ENCODE peak calls at places on chromosomes 11 and 22, in ten cellular contexts. B, Q, W, G, Z, A, H, U, X and O are unnamed samples.
A peak's percentile ranks its signal among the peaks of the same experiment; 100 is the strongest.

GRCh38 chr11:65432133-65432650 is 9.6 kb downstream of the NEAT1 start:
- DNase-seq in H (no peak), Q (no peak), B (no peak), U (no peak), W (no peak), X (no peak), Z (no peak), G (no peak), A (no peak), O (no peak)

GRCh38 chr11:114291381-114291780 is 4.8 kb upstream of the NNMT start:
- DNase-seq in B (no peak), X (no peak), H (no peak), W (peak; percentile 75), Z (no peak), A (no peak), Q (no peak), U (peak; percentile 20), G (peak; percentile 54), O (no peak)

GRCh38 chr11:103659743-103660142 is 376.7 kb upstream of the DDI1 start:
- DNase-seq in H (no peak), G (peak; percentile 17), U (no peak), B (no peak), Q (no peak), W (no peak), Z (no peak), X (no peak), A (no peak), O (no peak)

GRCh38 chr11:122733301-122733686 is 77.8 kb downstream of the UBASH3B start:
- DNase-seq in Q (no peak), W (no peak), A (peak; percentile 33), H (no peak), X (no peak), B (no peak), U (no peak), G (peak; percentile 57), Z (no peak), O (no peak)

GRCh38 chr11:1644601-1645356 is 15.2 kb downstream of the KRTAP5-5 start:
- DNase-seq in H (no peak), G (no peak), A (no peak), Z (no peak), X (no peak), Q (no peak), B (no peak), U (no peak), W (no peak), O (no peak)

GRCh38 chr22:47006433-47006832 is 244.0 kb downstream of the TBC1D22A start:
- DNase-seq in G (no peak), A (no peak), Z (no peak), X (no peak), Q (no peak), B (no peak), U (no peak), W (no peak), H (no peak), O (no peak)

GRCh38 chr11:76794371-76795284 is 11.5 kb downstream of the TSKU start:
- DNase-seq in A (no peak), Z (no peak), G (no peak), W (no peak), H (no peak), B (no peak), X (no peak), Q (no peak), U (no peak), O (no peak)

GRCh38 chr22:27918351-27919221 is 470 bp downstream of the PITPNB start:
- DNase-seq in W (peak; percentile 9), Q (peak; percentile 70), Z (peak; percentile 37), B (peak; percentile 30), U (no peak), H (peak; percentile 83), A (peak; percentile 27), G (peak; percentile 46), X (peak; percentile 66), O (peak; percentile 16)

GRCh38 chr11:120579601-120580000 is 68.1 kb downstream of the GRIK4 start:
- DNase-seq in W (no peak), Q (no peak), H (no peak), U (no peak), Z (no peak), X (no peak), B (no peak), A (no peak), G (no peak), O (no peak)

GRCh38 chr11:109343242-109343641 is 78.7 kb upstream of the C11orf87 start:
- DNase-seq in Z (no peak), U (no peak), A (no peak), X (no peak), B (no peak), G (no peak), Q (no peak), H (no peak), W (no peak), O (no peak)

GRCh38 chr22:46416537-46417267 is 81.2 kb downstream of the TRMU start:
- DNase-seq in Z (no peak), H (no peak), U (no peak), B (no peak), X (no peak), Q (no peak), G (no peak), W (no peak), A (no peak), O (no peak)

GRCh38 chr22:49229483-49230193 is 598.0 kb downstream of the BRD1 start:
- DNase-seq in A (no peak), X (no peak), B (no peak), G (no peak), W (no peak), Q (no peak), Z (no peak), U (no peak), H (no peak), O (no peak)

GRCh38 chr11:118304227-118304808 is at the start of gene CD3E:
- DNase-seq in Q (no peak), X (no peak), Z (no peak), G (no peak), U (no peak), B (no peak), A (no peak), H (peak; percentile 80), W (no peak), O (no peak)

GRCh38 chr11:70942593-70942992 is 309.8 kb downstream of the SHANK2 start:
- DNase-seq in B (no peak), X (peak; percentile 20), A (no peak), U (no peak), G (peak; percentile 3), W (no peak), Z (no peak), H (peak; percentile 60), Q (no peak), O (no peak)

GRCh38 chr11:85725510-85726258 is 39.7 kb upstream of the CCDC89 start:
- DNase-seq in B (no peak), A (no peak), X (no peak), H (no peak), G (peak; percentile 78), Z (no peak), Q (no peak), U (peak; percentile 51), W (peak; percentile 87), O (no peak)

GRCh38 chr11:96309001-96309642 is 33.9 kb downstream of the MAML2 start:
- DNase-seq in Z (no peak), B (no peak), G (peak; percentile 60), X (no peak), A (no peak), U (no peak), Q (no peak), W (no peak), H (no peak), O (no peak)

GRCh38 chr11:110251837-110252236 is 44.6 kb downstream of the RDX start:
- DNase-seq in X (no peak), U (peak; percentile 12), H (no peak), Q (no peak), A (peak; percentile 25), W (peak; percentile 64), B (no peak), Z (no peak), G (peak; percentile 97), O (no peak)